ENCODE peak calls at places on chromosomes 12 and 14, in eight cellular contexts. U, G, K, E, Y, P, N and V are unnamed samples. For H3K4me1, the result is how much of the 10 kb centered on the place peaks cover.

GRCh38 chr12:116368196-116369194 is 91.0 kb upstream of the MED13L start:
- DNase-seq in K (peak), P (peak), N (no peak), Y (no peak), G (no peak), E (peak), U (peak), V (peak)

GRCh38 chr12:88111074-88111652 is 30.7 kb downstream of the CEP290 start:
- DNase-seq in P (no peak), K (no peak), U (no peak), G (no peak), N (peak), E (no peak), Y (no peak), V (no peak)

GRCh38 chr12:44428825-44429224 is 447.3 kb downstream of the NELL2 start:
- DNase-seq in U (no peak), Y (no peak), K (no peak), N (peak), P (no peak), G (no peak), E (no peak), V (no peak)

GRCh38 chr14:72599579-72600470 is 294.1 kb downstream of the DPF3 start:
- DNase-seq in K (no peak), E (no peak), U (no peak), N (peak), Y (no peak), G (no peak), P (no peak), V (no peak)

GRCh38 chr12:127127887-127128286 is 1139.1 kb upstream of the TMEM132C start:
- DNase-seq in U (no peak), G (no peak), K (no peak), Y (no peak), P (no peak), E (no peak), N (no peak), V (no peak)

GRCh38 chr12:77766224-77766623 is 64.5 kb upstream of the NAV3 start:
- DNase-seq in N (no peak), G (no peak), U (no peak), E (no peak), P (no peak), K (no peak), Y (no peak), V (no peak)

GRCh38 chr12:63294327-63294632 is 143.3 kb upstream of the AVPR1A start:
- DNase-seq in G (no peak), N (no peak), P (no peak), Y (no peak), K (no peak), U (no peak), E (no peak), V (no peak)

GRCh38 chr12:114682101-114682919 is 1.7 kb downstream of the TBX3 start:
- DNase-seq in E (no peak), G (no peak), U (no peak), Y (no peak), N (no peak), K (no peak), P (no peak), V (no peak)

GRCh38 chr12:71063087-71063486 is 94.7 kb downstream of the TSPAN8 start:
- DNase-seq in U (no peak), Y (no peak), N (no peak), P (no peak), E (no peak), K (no peak), G (no peak), V (no peak)

GRCh38 chr12:10966314-10966713 is 20.4 kb downstream of the TAS2R50 start:
- DNase-seq in Y (no peak), U (no peak), E (no peak), K (no peak), P (no peak), G (no peak), N (no peak), V (no peak)

GRCh38 chr12:58288191-58288590 is 346.8 kb downstream of the ATP23 start:
- DNase-seq in E (no peak), U (no peak), Y (no peak), G (no peak), P (no peak), N (no peak), K (no peak), V (no peak)

GRCh38 chr14:60686865-60687264 is 37.3 kb downstream of the SIX4 start:
- DNase-seq in N (no peak), K (no peak), Y (no peak), U (no peak), G (no peak), E (no peak), P (no peak), V (no peak)

GRCh38 chr14:100541621-100542560 is 45.3 kb downstream of the BEGAIN start:
- DNase-seq in Y (peak), P (no peak), E (peak), G (no peak), U (peak), N (no peak), K (no peak), V (no peak)

GRCh38 chr12:107092669-107093546 is 441 bp downstream of the CRY1 start:
- DNase-seq in Y (no peak), G (peak), N (peak), P (peak), U (peak), K (peak), E (peak), V (peak)

GRCh38 chr12:74337951-74338350 is 199.7 kb upstream of the ATXN7L3B start:
- DNase-seq in P (no peak), G (no peak), N (no peak), K (no peak), U (no peak), E (no peak), Y (no peak), V (no peak)

GRCh38 chr12:39199371-39199770 is 243.5 kb downstream of the KIF21A start:
- DNase-seq in E (no peak), P (no peak), K (no peak), G (no peak), N (no peak), U (no peak), Y (no peak), V (no peak)

GRCh38 chr12:121767525-121768016 is 25.9 kb downstream of the RHOF start:
- DNase-seq in E (no peak), Y (no peak), K (no peak), G (no peak), N (no peak), P (no peak), U (no peak), V (no peak)

GRCh38 chr12:74021937-74022336 is 515.7 kb upstream of the ATXN7L3B start:
- DNase-seq in U (peak), N (peak), G (peak), E (peak), Y (peak), P (peak), K (peak), V (no peak)

GRCh38 chr14:91477388-91477787 is 32.7 kb downstream of the PPP4R3A start:
- DNase-seq in G (no peak), U (no peak), E (no peak), K (no peak), Y (no peak), P (no peak), N (no peak), V (no peak)
- H3K27ac ChIP-seq in G (no peak), U (no peak), E (no peak), K (no peak), Y (no peak), P (no peak), N (no peak), V (no peak)

GRCh38 chr12:80512781-80513180 is 68.7 kb downstream of the PTPRQ start:
- DNase-seq in G (no peak), Y (no peak), K (no peak), E (no peak), N (no peak), U (no peak), P (no peak), V (no peak)
- H3K4me1 ChIP-seq in G (under half), Y (under half), K (under half), E (under half), N (under half), U (under half), P (under half), V (under half)

GRCh38 chr12:110316861-110317260 is 35.8 kb downstream of the ATP2A2 start:
- DNase-seq in E (no peak), P (no peak), G (no peak), K (no peak), N (no peak), U (no peak), Y (no peak), V (no peak)
- H3K27ac ChIP-seq in E (no peak), P (no peak), G (peak), K (peak), N (peak), U (no peak), Y (no peak), V (peak)

GRCh38 chr14:75450381-75451276 is 22.8 kb downstream of the JDP2 start:
- DNase-seq in N (no peak), Y (peak), E (peak), U (peak), G (peak), P (peak), K (peak), V (no peak)

GRCh38 chr14:75446447-75446846 is 18.6 kb downstream of the JDP2 start:
- DNase-seq in N (no peak), K (no peak), U (no peak), Y (no peak), P (no peak), G (no peak), E (no peak), V (no peak)

GRCh38 chr14:75449703-75450102 is 21.9 kb downstream of the JDP2 start:
- DNase-seq in Y (no peak), N (no peak), P (no peak), G (no peak), K (no peak), E (no peak), U (no peak), V (no peak)

GRCh38 chr14:75445958-75446357 is 18.1 kb downstream of the JDP2 start:
- DNase-seq in K (no peak), E (no peak), N (no peak), U (no peak), P (peak), Y (no peak), G (no peak), V (no peak)

GRCh38 chr14:75448209-75448608 is 20.4 kb downstream of the JDP2 start:
- DNase-seq in E (no peak), U (no peak), G (no peak), P (peak), K (no peak), Y (no peak), N (no peak), V (no peak)
- H3K4me1 ChIP-seq in E (under half), U (half or more), G (under half), P (under half), K (half or more), Y (half or more), N (under half), V (under half)

DNA sequence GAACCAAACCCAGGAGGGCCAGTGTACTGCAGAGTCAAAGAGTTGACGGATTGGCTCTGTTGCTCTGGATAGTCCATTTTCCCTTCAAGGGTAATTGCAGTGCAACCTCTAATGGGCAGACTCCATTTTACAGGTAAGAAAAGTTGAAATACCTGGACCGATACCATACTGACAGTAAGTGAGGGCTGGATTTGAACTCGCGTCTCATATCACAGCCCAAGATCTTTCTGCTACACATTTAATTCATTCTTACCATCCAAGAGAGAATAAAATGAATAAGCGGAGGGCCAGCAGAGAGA is 356 bp upstream of the ZC3H14 start:
- DNase-seq in E (no peak), P (no peak), Y (no peak), N (no peak), G (no peak), U (no peak), K (no peak), V (no peak)
- H3K27ac ChIP-seq in E (peak), P (peak), Y (no peak), N (no peak), G (peak), U (peak), K (peak), V (peak)

DNA sequence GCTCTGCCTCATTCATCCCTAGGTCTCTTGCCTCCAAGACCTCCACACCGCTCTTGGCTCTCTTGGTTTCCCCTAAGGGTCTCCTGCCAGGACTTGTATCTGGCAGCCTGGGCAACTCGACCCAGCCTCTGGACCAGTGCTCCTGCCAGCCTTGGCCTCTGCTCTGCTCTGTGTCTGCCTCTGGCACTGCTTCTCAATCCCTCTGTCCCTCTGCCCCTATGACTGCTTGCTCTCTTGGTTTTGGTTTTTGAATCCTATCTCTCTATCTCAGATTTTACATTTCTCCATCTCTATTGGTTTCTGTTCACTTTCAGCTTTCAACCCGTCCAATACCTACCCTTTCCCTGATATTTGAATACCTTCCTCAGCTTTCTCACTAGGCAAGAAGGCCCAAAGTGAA is 6.3 kb downstream of the ITGA5 start:
- DNase-seq in P (no peak), K (no peak), Y (peak), E (no peak), N (no peak), U (no peak), G (no peak), V (no peak)
- H3K4me1 ChIP-seq in P (half or more), K (half or more), Y (half or more), E (under half), N (under half), U (half or more), G (under half), V (half or more)

GRCh38 chr12:22627351-22627750 is 2.4 kb downstream of the ETNK1 start:
- DNase-seq in N (no peak), E (no peak), K (no peak), G (no peak), P (no peak), Y (no peak), U (no peak), V (no peak)
- H3K27ac ChIP-seq in N (no peak), E (no peak), K (peak), G (peak), P (no peak), Y (no peak), U (peak), V (peak)

DNA sequence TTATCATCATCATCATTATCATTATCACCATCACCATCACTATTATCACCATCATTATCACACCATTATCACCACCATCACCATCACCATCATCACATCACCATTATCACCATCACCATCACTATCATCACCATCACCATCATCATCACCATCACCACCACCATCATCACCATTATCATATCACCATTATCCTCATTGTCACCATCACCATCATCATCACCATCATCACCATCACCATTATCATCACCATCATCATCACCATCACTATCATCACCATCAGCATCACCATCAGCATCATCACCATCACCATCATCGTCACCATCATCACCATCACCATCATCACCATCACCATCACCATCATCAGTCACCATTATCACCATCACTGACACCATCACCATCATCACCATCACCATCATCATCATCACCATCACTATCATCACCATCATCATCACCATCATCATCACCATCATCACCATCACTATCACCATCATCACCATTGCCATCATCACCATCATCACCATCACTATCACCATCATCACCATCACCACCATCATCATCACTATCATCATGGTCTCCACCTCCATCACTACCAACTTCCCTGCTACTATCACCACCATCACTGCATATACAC is 20.2 kb upstream of the GALNT9 start:
- DNase-seq in Y (no peak), G (no peak), E (no peak), U (no peak), K (no peak), P (no peak), N (no peak), V (no peak)
- H3K4me1 ChIP-seq in Y (under half), G (under half), E (under half), U (under half), K (under half), P (under half), N (under half), V (under half)

GRCh38 chr12:53483979-53484377 is 15.3 kb downstream of the MAP3K12 start:
- DNase-seq in E (no peak), Y (no peak), N (no peak), G (no peak), K (no peak), P (no peak), U (no peak), V (no peak)
- H3K27ac ChIP-seq in E (no peak), Y (no peak), N (peak), G (no peak), K (no peak), P (no peak), U (no peak), V (peak)